ENCODE peak calls at places on chromosome 16, in five cellular contexts. S is body of pancreas, J is stomach, F is Peyer's patch, W is sigmoid colon. L is an unnamed sample. For H3K4me1, the result is how much of the 10 kb centered on the place peaks cover.

GRCh38 chr16:11263737-11264136 is 5.4 kb downstream of the TNP2 start:
- DNase-seq in S (no peak), J (no peak), F (no peak), W (no peak), L (no peak)

GRCh38 chr16:6643083-6643686 is 689.5 kb upstream of the RBFOX1 start:
- DNase-seq in S (peak), J (peak), F (no peak), W (no peak), L (no peak)

GRCh38 chr16:85649978-85650863 is 37.1 kb downstream of the GSE1 start:
- DNase-seq in S (no peak), J (no peak), F (no peak), W (no peak), L (peak)

GRCh38 chr16:15811778-15812750 is 44.8 kb downstream of the MYH11 start:
- DNase-seq in S (peak), J (peak), F (no peak), W (peak), L (no peak)

GRCh38 chr16:87107221-87107620 is 210.0 kb downstream of the C16orf95 start:
- DNase-seq in S (no peak), J (no peak), F (no peak), W (no peak), L (no peak)

GRCh38 chr16:4687946-4688673 is 5.3 kb upstream of the NUDT16L1 start:
- DNase-seq in S (no peak), J (no peak), F (peak), W (peak), L (no peak)

GRCh38 chr16:3490911-3491629 is 4.2 kb downstream of the C16orf90 start:
- DNase-seq in S (peak), J (peak), F (peak), W (no peak), L (no peak)

GRCh38 chr16:30127994-30128393 is 5.0 kb upstream of the MAPK3 start:
- DNase-seq in S (no peak), J (no peak), F (no peak), W (no peak), L (no peak)

GRCh38 chr16:81350306-81350615 is 35.5 kb downstream of the GAN start:
- DNase-seq in S (no peak), J (no peak), F (no peak), W (no peak), L (no peak)

GRCh38 chr16:27313422-27314160 is at the start of gene IL4R:
- DNase-seq in S (peak), J (peak), F (peak), W (peak), L (peak)

GRCh38 chr16:85506358-85506911 is 106.7 kb upstream of the GSE1 start:
- DNase-seq in S (no peak), J (no peak), F (no peak), W (no peak), L (no peak)

GRCh38 chr16:82535262-82535661 is 91.5 kb upstream of the CDH13 start:
- DNase-seq in S (no peak), J (no peak), F (no peak), W (no peak), L (no peak)

GRCh38 chr16:89522287-89522686 is 14.1 kb downstream of the SPG7 start:
- DNase-seq in S (no peak), J (no peak), F (no peak), W (no peak), L (no peak)

GRCh38 chr16:21301168-21301894 is 23.2 kb upstream of the CRYM start:
- DNase-seq in S (peak), J (peak), F (peak), W (peak), L (peak)
- TF ChIP-seq POLR2A in S (peak), J (no peak), F (peak), W (no peak), L (no peak)

GRCh38 chr16:19135896-19136438 is 22.2 kb downstream of the ITPRIPL2 start:
- DNase-seq in S (no peak), J (peak), F (peak), W (peak), L (no peak)
- H3K4me1 ChIP-seq in S (under half), J (under half), F (under half), W (under half), L (under half)

GRCh38 chr16:2487517-2487842 is 12.6 kb downstream of the TBC1D24 start:
- DNase-seq in S (no peak), J (no peak), F (no peak), W (no peak), L (no peak)

GRCh38 chr16:2487903-2488531 is 13.1 kb downstream of the TBC1D24 start:
- DNase-seq in S (no peak), J (no peak), F (no peak), W (no peak), L (no peak)

GRCh38 chr16:2484898-2485508 is 10.1 kb downstream of the TBC1D24 start:
- DNase-seq in S (no peak), J (no peak), F (no peak), W (no peak), L (no peak)

GRCh38 chr16:2485811-2486507 is 11.0 kb downstream of the TBC1D24 start:
- DNase-seq in S (no peak), J (no peak), F (no peak), W (no peak), L (no peak)

GRCh38 chr16:2486645-2487516 is 12.0 kb downstream of the TBC1D24 start:
- DNase-seq in S (peak), J (peak), F (peak), W (no peak), L (no peak)
- TF ChIP-seq POLR2A in S (no peak), J (no peak), F (no peak), W (no peak), L (no peak)

GRCh38 chr16:84110527-84110926 is 6.2 kb downstream of the MBTPS1 start:
- DNase-seq in S (no peak), J (no peak), F (no peak), W (no peak), L (no peak)
- H3K4me1 ChIP-seq in S (under half), J (under half), F (under half), W (under half), L (under half)

GRCh38 chr16:50040028-50040427 is 15.0 kb downstream of the CNEP1R1 start:
- DNase-seq in S (no peak), J (no peak), F (no peak), W (no peak), L (no peak)
- TF ChIP-seq POLR2A in S (no peak), J (no peak), F (no peak), W (no peak), L (no peak)

GRCh38 chr16:1194665-1195392 is 30.2 kb downstream of the TPSG1 start:
- DNase-seq in S (peak), J (no peak), F (no peak), W (no peak), L (no peak)

GRCh38 chr16:1193825-1194581 is 31.1 kb downstream of the TPSG1 start:
- DNase-seq in S (no peak), J (no peak), F (no peak), W (no peak), L (no peak)

GRCh38 chr16:1196494-1196893 is 28.6 kb downstream of the TPSG1 start:
- DNase-seq in S (no peak), J (no peak), F (no peak), W (no peak), L (no peak)

GRCh38 chr16:1197237-1197866 is 27.7 kb downstream of the TPSG1 start:
- DNase-seq in S (peak), J (no peak), F (no peak), W (no peak), L (no peak)

GRCh38 chr16:1195393-1195666 is 29.7 kb downstream of the TPSG1 start:
- DNase-seq in S (no peak), J (no peak), F (no peak), W (no peak), L (no peak)
- H3K4me1 ChIP-seq in S (under half), J (under half), F (under half), W (under half), L (under half)

DNA sequence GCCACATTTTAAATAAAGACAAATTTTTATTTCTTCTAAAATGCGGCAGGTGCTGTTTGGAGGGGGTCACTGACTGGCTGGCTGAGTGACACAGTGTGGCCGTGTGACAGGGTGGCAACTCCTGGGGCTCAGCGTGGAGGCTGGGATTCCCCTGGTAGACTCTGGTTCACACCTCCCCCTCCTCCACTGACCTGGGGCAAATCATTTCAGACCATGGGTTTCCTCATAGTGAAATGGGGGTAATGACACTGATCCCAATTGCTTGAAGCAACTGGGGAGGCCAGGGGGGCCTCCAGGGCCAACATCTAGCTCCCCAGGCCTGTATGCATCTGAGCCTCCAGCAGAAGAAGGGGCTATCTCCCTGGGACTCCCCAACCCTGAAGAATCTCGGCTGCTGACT is 6.6 kb downstream of the HSD11B2 start:
- DNase-seq in S (no peak), J (no peak), F (peak), W (no peak), L (no peak)
- TF ChIP-seq POLR2A in S (no peak), J (no peak), F (peak), W (no peak), L (no peak)